ENCODE peak calls at places on chromosomes 16 and 17, in seven cellular contexts. One of them, this sample, is unnamed.

GRCh38 chr17:80025140-80025539 is 10.5 kb downstream of the TBC1D16 start:
- DNase-seq in H9: peak
- DNase-seq in IMR-90: no peak
- DNase-seq in mesendoderm: peak
- DNase-seq in H1: no peak
- DNase-seq in neuronal stem cell: no peak
- DNase-seq in trophoblast cell: peak
- DNase-seq in this sample: peak

GRCh38 chr17:12406623-12407228 is 259.0 kb upstream of the MYOCD start:
- DNase-seq in H9: no peak
- DNase-seq in IMR-90: peak
- DNase-seq in mesendoderm: peak
- DNase-seq in H1: no peak
- DNase-seq in neuronal stem cell: no peak
- DNase-seq in trophoblast cell: no peak
- DNase-seq in this sample: peak

GRCh38 chr17:4502466-4503154 is 3.9 kb downstream of the SPNS2 start:
- DNase-seq in H9: no peak
- DNase-seq in IMR-90: no peak
- DNase-seq in mesendoderm: no peak
- DNase-seq in H1: no peak
- DNase-seq in neuronal stem cell: no peak
- DNase-seq in trophoblast cell: no peak
- DNase-seq in this sample: no peak

GRCh38 chr16:75733305-75734141 is 7.2 kb upstream of the CPHXL start:
- DNase-seq in H9: no peak
- DNase-seq in IMR-90: peak
- DNase-seq in mesendoderm: peak
- DNase-seq in H1: no peak
- DNase-seq in neuronal stem cell: peak
- DNase-seq in trophoblast cell: no peak
- DNase-seq in this sample: peak

GRCh38 chr17:14755002-14755401 is 454.1 kb downstream of the HS3ST3B1 start:
- DNase-seq in H9: no peak
- DNase-seq in IMR-90: peak
- DNase-seq in mesendoderm: no peak
- DNase-seq in H1: no peak
- DNase-seq in neuronal stem cell: no peak
- DNase-seq in trophoblast cell: no peak
- DNase-seq in this sample: peak

GRCh38 chr17:75832652-75833400 is 11.4 kb downstream of the UNC13D start:
- DNase-seq in H9: peak
- DNase-seq in IMR-90: no peak
- DNase-seq in mesendoderm: peak
- DNase-seq in H1: no peak
- DNase-seq in neuronal stem cell: no peak
- DNase-seq in trophoblast cell: no peak
- DNase-seq in this sample: no peak

GRCh38 chr17:48636177-48637018 is 10.2 kb upstream of the HOXB9 start:
- DNase-seq in H9: peak
- DNase-seq in IMR-90: peak
- DNase-seq in mesendoderm: peak
- DNase-seq in H1: peak
- DNase-seq in neuronal stem cell: peak
- DNase-seq in trophoblast cell: peak
- DNase-seq in this sample: peak

GRCh38 chr17:36640346-36640745 is 39.0 kb downstream of the MRM1 start:
- DNase-seq in H9: no peak
- DNase-seq in IMR-90: no peak
- DNase-seq in mesendoderm: no peak
- DNase-seq in H1: no peak
- DNase-seq in neuronal stem cell: no peak
- DNase-seq in trophoblast cell: no peak
- DNase-seq in this sample: no peak

GRCh38 chr17:73142763-73143395 is 21.9 kb upstream of the SSTR2 start:
- DNase-seq in H9: no peak
- DNase-seq in IMR-90: peak
- DNase-seq in mesendoderm: no peak
- DNase-seq in H1: no peak
- DNase-seq in neuronal stem cell: no peak
- DNase-seq in trophoblast cell: peak
- DNase-seq in this sample: peak

GRCh38 chr16:58160855-58161254 is 31.7 kb upstream of the CFAP20 start:
- DNase-seq in H9: no peak
- DNase-seq in IMR-90: no peak
- DNase-seq in mesendoderm: peak
- DNase-seq in H1: no peak
- DNase-seq in neuronal stem cell: no peak
- DNase-seq in trophoblast cell: no peak
- DNase-seq in this sample: no peak

GRCh38 chr16:725463-726187 is 618 bp downstream of the CCDC78 start:
- DNase-seq in H9: no peak
- DNase-seq in IMR-90: no peak
- DNase-seq in mesendoderm: no peak
- DNase-seq in H1: no peak
- DNase-seq in neuronal stem cell: no peak
- DNase-seq in trophoblast cell: no peak
- DNase-seq in this sample: no peak

GRCh38 chr17:58249270-58250133 is 11.1 kb downstream of the LPO start:
- DNase-seq in H9: peak
- DNase-seq in IMR-90: peak
- DNase-seq in mesendoderm: peak
- DNase-seq in H1: no peak
- DNase-seq in neuronal stem cell: peak
- DNase-seq in trophoblast cell: peak
- DNase-seq in this sample: peak

GRCh38 chr17:27475070-27475673 is 18.9 kb downstream of the KSR1 start:
- DNase-seq in H9: no peak
- DNase-seq in IMR-90: no peak
- DNase-seq in mesendoderm: no peak
- DNase-seq in H1: no peak
- DNase-seq in neuronal stem cell: no peak
- DNase-seq in trophoblast cell: no peak
- DNase-seq in this sample: no peak

GRCh38 chr17:787641-788221 is 5.6 kb downstream of the MRM3 start:
- DNase-seq in H9: no peak
- DNase-seq in IMR-90: no peak
- DNase-seq in mesendoderm: no peak
- DNase-seq in H1: no peak
- DNase-seq in neuronal stem cell: no peak
- DNase-seq in trophoblast cell: no peak
- DNase-seq in this sample: no peak

GRCh38 chr16:81745704-81746558 is 33.2 kb upstream of the PLCG2 start:
- DNase-seq in H9: peak
- DNase-seq in IMR-90: peak
- DNase-seq in mesendoderm: peak
- DNase-seq in H1: no peak
- DNase-seq in neuronal stem cell: no peak
- DNase-seq in trophoblast cell: peak
- DNase-seq in this sample: peak

GRCh38 chr16:65834680-65835079 is 531.8 kb upstream of the CDH5 start:
- DNase-seq in H9: no peak
- DNase-seq in IMR-90: no peak
- DNase-seq in mesendoderm: no peak
- DNase-seq in H1: no peak
- DNase-seq in neuronal stem cell: no peak
- DNase-seq in trophoblast cell: no peak
- DNase-seq in this sample: no peak

GRCh38 chr16:1146409-1146808 is 6.5 kb upstream of the CACNA1H start:
- DNase-seq in H9: no peak
- DNase-seq in IMR-90: no peak
- DNase-seq in mesendoderm: no peak
- DNase-seq in H1: no peak
- DNase-seq in neuronal stem cell: no peak
- DNase-seq in trophoblast cell: no peak
- DNase-seq in this sample: no peak

GRCh38 chr16:80019395-80019794 is 418.9 kb upstream of the MAF start:
- DNase-seq in H9: no peak
- DNase-seq in IMR-90: no peak
- DNase-seq in mesendoderm: no peak
- DNase-seq in H1: no peak
- DNase-seq in neuronal stem cell: no peak
- DNase-seq in trophoblast cell: no peak
- DNase-seq in this sample: no peak

GRCh38 chr16:83310816-83311215 is 497.0 kb upstream of the HSBP1 start:
- DNase-seq in H9: no peak
- DNase-seq in IMR-90: no peak
- DNase-seq in mesendoderm: no peak
- DNase-seq in H1: no peak
- DNase-seq in neuronal stem cell: no peak
- DNase-seq in trophoblast cell: no peak
- DNase-seq in this sample: no peak

GRCh38 chr16:83312846-83313245 is 494.9 kb upstream of the HSBP1 start:
- DNase-seq in H9: no peak
- DNase-seq in IMR-90: no peak
- DNase-seq in mesendoderm: no peak
- DNase-seq in H1: no peak
- DNase-seq in neuronal stem cell: no peak
- DNase-seq in trophoblast cell: no peak
- DNase-seq in this sample: no peak

GRCh38 chr16:83318390-83318789 is 489.4 kb upstream of the HSBP1 start:
- DNase-seq in H9: no peak
- DNase-seq in IMR-90: no peak
- DNase-seq in mesendoderm: no peak
- DNase-seq in H1: no peak
- DNase-seq in neuronal stem cell: no peak
- DNase-seq in trophoblast cell: no peak
- DNase-seq in this sample: no peak

GRCh38 chr16:83312015-83312734 is 495.6 kb upstream of the HSBP1 start:
- DNase-seq in H9: no peak
- DNase-seq in IMR-90: no peak
- DNase-seq in mesendoderm: peak
- DNase-seq in H1: no peak
- DNase-seq in neuronal stem cell: no peak
- DNase-seq in trophoblast cell: no peak
- DNase-seq in this sample: no peak

GRCh38 chr16:83315271-83315670 is 492.5 kb upstream of the HSBP1 start:
- DNase-seq in H9: no peak
- DNase-seq in IMR-90: peak
- DNase-seq in mesendoderm: no peak
- DNase-seq in H1: no peak
- DNase-seq in neuronal stem cell: no peak
- DNase-seq in trophoblast cell: peak
- DNase-seq in this sample: no peak
- H3K23ac ChIP-seq in H9: no peak
- H3K23ac ChIP-seq in IMR-90: no peak
- H3K23ac ChIP-seq in mesendoderm: no peak
- H3K23ac ChIP-seq in H1: no peak
- H3K23ac ChIP-seq in neuronal stem cell: no peak
- H3K23ac ChIP-seq in trophoblast cell: no peak
- H3K23ac ChIP-seq in this sample: no peak

GRCh38 chr17:71316498-71316897 is 804.3 kb upstream of the SOX9 start:
- DNase-seq in H9: no peak
- DNase-seq in IMR-90: no peak
- DNase-seq in mesendoderm: no peak
- DNase-seq in H1: no peak
- DNase-seq in neuronal stem cell: no peak
- DNase-seq in trophoblast cell: no peak
- DNase-seq in this sample: no peak
- H3K23ac ChIP-seq in H9: no peak
- H3K23ac ChIP-seq in IMR-90: no peak
- H3K23ac ChIP-seq in mesendoderm: no peak
- H3K23ac ChIP-seq in H1: no peak
- H3K23ac ChIP-seq in neuronal stem cell: no peak
- H3K23ac ChIP-seq in trophoblast cell: no peak
- H3K23ac ChIP-seq in this sample: no peak

DNA sequence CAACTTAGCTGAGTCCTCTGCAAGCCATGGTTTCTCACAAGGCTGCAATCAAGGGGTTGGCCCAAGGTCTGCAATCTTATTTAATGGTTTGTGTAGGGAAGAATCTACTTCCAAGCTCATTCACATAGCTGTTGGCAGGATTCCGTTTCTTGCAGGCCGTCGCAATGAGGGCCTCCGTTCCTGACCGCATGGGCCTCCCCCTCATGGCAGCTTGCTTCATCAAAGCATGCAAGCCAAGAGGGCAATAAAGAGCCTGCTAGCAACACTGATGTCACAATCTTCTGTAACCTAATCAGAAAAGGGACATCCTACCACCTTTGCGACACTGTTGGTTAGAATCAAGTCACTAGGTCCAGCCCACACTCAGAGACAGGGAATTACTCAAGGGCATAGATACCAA is 95.6 kb downstream of the CCT6B start:
- DNase-seq in H9: no peak
- DNase-seq in IMR-90: no peak
- DNase-seq in mesendoderm: no peak
- DNase-seq in H1: no peak
- DNase-seq in neuronal stem cell: no peak
- DNase-seq in trophoblast cell: no peak
- DNase-seq in this sample: no peak
- H3K23ac ChIP-seq in H9: no peak
- H3K23ac ChIP-seq in IMR-90: no peak
- H3K23ac ChIP-seq in mesendoderm: no peak
- H3K23ac ChIP-seq in H1: no peak
- H3K23ac ChIP-seq in neuronal stem cell: no peak
- H3K23ac ChIP-seq in trophoblast cell: no peak
- H3K23ac ChIP-seq in this sample: no peak

GRCh38 chr16:50453446-50453845 is 84.7 kb upstream of the BRD7 start:
- DNase-seq in H9: no peak
- DNase-seq in IMR-90: no peak
- DNase-seq in mesendoderm: no peak
- DNase-seq in H1: no peak
- DNase-seq in neuronal stem cell: no peak
- DNase-seq in trophoblast cell: no peak
- DNase-seq in this sample: no peak

GRCh38 chr16:50451951-50452508 is 83.2 kb upstream of the BRD7 start:
- DNase-seq in H9: no peak
- DNase-seq in IMR-90: no peak
- DNase-seq in mesendoderm: no peak
- DNase-seq in H1: no peak
- DNase-seq in neuronal stem cell: no peak
- DNase-seq in trophoblast cell: no peak
- DNase-seq in this sample: no peak

GRCh38 chr16:50457423-50457822 is 88.6 kb upstream of the BRD7 start:
- DNase-seq in H9: no peak
- DNase-seq in IMR-90: no peak
- DNase-seq in mesendoderm: no peak
- DNase-seq in H1: no peak
- DNase-seq in neuronal stem cell: no peak
- DNase-seq in trophoblast cell: peak
- DNase-seq in this sample: no peak

GRCh38 chr16:50457979-50458461 is 89.2 kb upstream of the BRD7 start:
- DNase-seq in H9: no peak
- DNase-seq in IMR-90: no peak
- DNase-seq in mesendoderm: no peak
- DNase-seq in H1: no peak
- DNase-seq in neuronal stem cell: no peak
- DNase-seq in trophoblast cell: peak
- DNase-seq in this sample: no peak

DNA sequence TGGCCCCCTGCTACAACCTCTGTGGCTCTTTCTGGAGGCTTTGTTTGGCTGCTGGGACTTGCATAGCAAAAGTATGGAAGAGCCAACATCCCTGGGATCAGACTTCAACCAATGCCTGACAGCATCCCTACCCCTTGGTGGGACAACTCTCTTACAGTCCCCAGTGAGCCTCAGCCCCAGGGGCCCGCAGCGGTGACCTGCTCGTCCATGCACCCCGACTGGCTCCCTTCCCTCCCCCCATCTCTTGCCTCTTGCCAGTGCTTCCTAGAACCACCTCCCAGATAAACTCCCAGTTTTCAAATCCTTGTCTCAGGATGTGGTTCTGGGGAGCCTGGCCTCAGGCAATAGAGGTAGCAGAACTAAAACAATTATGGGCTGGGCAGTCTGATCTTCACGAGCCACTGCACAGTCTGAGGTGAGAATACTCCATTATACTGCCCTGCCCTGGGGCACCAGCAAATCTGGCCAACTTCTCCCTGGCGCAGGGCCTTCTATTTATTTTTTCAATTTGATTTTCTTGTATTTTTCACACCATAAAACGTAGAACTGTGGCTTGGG is 86.6 kb upstream of the BRD7 start:
- DNase-seq in H9: no peak
- DNase-seq in IMR-90: no peak
- DNase-seq in mesendoderm: no peak
- DNase-seq in H1: no peak
- DNase-seq in neuronal stem cell: no peak
- DNase-seq in trophoblast cell: no peak
- DNase-seq in this sample: no peak
- H3K23ac ChIP-seq in H9: no peak
- H3K23ac ChIP-seq in IMR-90: no peak
- H3K23ac ChIP-seq in mesendoderm: peak
- H3K23ac ChIP-seq in H1: no peak
- H3K23ac ChIP-seq in neuronal stem cell: no peak
- H3K23ac ChIP-seq in trophoblast cell: no peak
- H3K23ac ChIP-seq in this sample: no peak

This sample was measured in mesenchymal stem cell.